ENCODE peak calls at places on chromosomes 2 and 18, in four cellular contexts. H is GM12878, X is K562, P is HepG2. O is an unnamed sample.

GRCh38 chr2:159292157-159292556 is 5.7 kb upstream of the WDSUB1 start:
- DNase-seq in P (no peak), H (no peak), X (peak), O (peak)

GRCh38 chr2:134306521-134306920 is 52.6 kb downstream of the MGAT5 start:
- DNase-seq in H (no peak), X (no peak), P (no peak), O (no peak)

GRCh38 chr2:231523451-231524266 is 6.6 kb downstream of the NMUR1 start:
- DNase-seq in P (no peak), X (no peak), H (no peak), O (no peak)

GRCh38 chr2:37318401-37318800 is 6.2 kb downstream of the PRKD3 start:
- DNase-seq in H (peak), P (no peak), X (no peak), O (no peak)

GRCh38 chr2:3322311-3322970 is 55.2 kb downstream of the EIPR1 start:
- DNase-seq in X (no peak), P (no peak), H (no peak), O (no peak)

GRCh38 chr2:226601881-226602280 is 197.7 kb downstream of the IRS1 start:
- DNase-seq in X (no peak), H (no peak), P (no peak), O (no peak)

GRCh38 chr2:10242998-10243925 is 59.4 kb upstream of the HPCAL1 start:
- DNase-seq in P (no peak), H (no peak), X (no peak), O (no peak)

GRCh38 chr2:6730003-6730402 is 135.7 kb downstream of the CMPK2 start:
- DNase-seq in P (no peak), X (no peak), H (no peak), O (no peak)

GRCh38 chr2:29260151-29260772 is 145.0 kb downstream of the CLIP4 start:
- DNase-seq in P (no peak), X (no peak), H (no peak), O (no peak)

GRCh38 chr2:214960677-214961076 is 151.2 kb upstream of the BARD1 start:
- DNase-seq in X (no peak), P (no peak), H (no peak), O (peak)

GRCh38 chr2:119149611-119150010 is 8.9 kb downstream of the C1QL2 start:
- DNase-seq in P (no peak), X (no peak), H (no peak), O (no peak)

GRCh38 chr18:34709631-34710429 is at the start of gene DTNA:
- DNase-seq in X (no peak), P (no peak), H (no peak), O (peak)
- H2AFZ ChIP-seq in X (no peak), P (no peak), H (no peak), O (no peak)

GRCh38 chr18:32360682-32361345 is 109.9 kb downstream of the GAREM1 start:
- DNase-seq in H (no peak), P (no peak), X (no peak), O (no peak)

GRCh38 chr18:32358075-32358474 is 112.6 kb downstream of the GAREM1 start:
- DNase-seq in X (no peak), H (no peak), P (no peak), O (peak)

GRCh38 chr18:32355896-32356295 is 114.8 kb downstream of the GAREM1 start:
- DNase-seq in X (no peak), H (no peak), P (no peak), O (no peak)

GRCh38 chr18:32362484-32362883 is 108.2 kb downstream of the GAREM1 start:
- DNase-seq in X (no peak), P (no peak), H (no peak), O (no peak)

DNA sequence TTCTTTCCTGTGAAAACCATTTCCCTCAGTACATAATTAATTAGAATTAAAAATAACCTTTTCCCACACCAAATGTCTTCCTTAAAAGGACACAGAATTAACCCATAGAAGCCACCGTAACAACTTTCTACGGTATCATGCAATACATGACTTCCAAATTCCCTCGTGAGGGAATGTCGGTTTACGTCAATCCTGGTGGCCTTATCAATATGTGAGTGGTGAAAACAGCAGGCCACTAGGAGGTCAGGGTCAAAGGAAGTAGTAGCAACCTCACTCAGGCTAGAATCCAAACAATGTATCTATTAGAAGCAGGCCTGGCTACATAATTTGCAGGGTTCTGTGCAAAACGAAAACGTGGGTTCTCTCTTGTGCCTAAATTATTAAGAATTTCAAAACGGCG is 112.2 kb downstream of the GAREM1 start:
- DNase-seq in P (no peak), H (no peak), X (no peak), O (no peak)
- TF ChIP-seq JUNB in P (no peak), H (no peak), X (no peak), O (no peak)

GRCh38 chr2:168912466-168913170 is 11.5 kb downstream of the G6PC2 start:
- DNase-seq in X (no peak), P (no peak), H (no peak), O (peak)
- H2AFZ ChIP-seq in X (peak), P (no peak), H (no peak), O (peak)

GRCh38 chr2:15116830-15117229 is 444.3 kb downstream of the NBAS start:
- DNase-seq in H (no peak), X (no peak), P (no peak), O (no peak)

GRCh38 chr2:15122915-15123314 is 438.2 kb downstream of the NBAS start:
- DNase-seq in H (no peak), X (peak), P (no peak), O (no peak)

GRCh38 chr2:15117409-15118030 is 443.6 kb downstream of the NBAS start:
- DNase-seq in H (no peak), X (no peak), P (no peak), O (no peak)

GRCh38 chr2:15119722-15120175 is 441.4 kb downstream of the NBAS start:
- DNase-seq in X (no peak), H (no peak), P (no peak), O (peak)

GRCh38 chr2:15120578-15120977 is 440.6 kb downstream of the NBAS start:
- DNase-seq in H (no peak), P (no peak), X (no peak), O (peak)
- TF ChIP-seq JUNB in H (no peak), P (no peak), X (no peak), O (no peak)

GRCh38 chr2:218755198-218755566 is 26.8 kb upstream of the CYP27A1 start:
- DNase-seq in P (peak), X (no peak), H (no peak), O (no peak)
- H2AFZ ChIP-seq in P (no peak), X (no peak), H (no peak), O (no peak)

GRCh38 chr18:54558609-54559585 is 32.1 kb upstream of the DYNAP start:
- DNase-seq in X (peak), P (peak), H (peak), O (peak)
- TF ChIP-seq JUNB in X (no peak), P (no peak), H (no peak), O (no peak)

GRCh38 chr2:99762714-99763113 is 272.9 kb upstream of the REV1 start:
- DNase-seq in X (no peak), P (no peak), H (no peak), O (no peak)

GRCh38 chr2:99765919-99766318 is 276.1 kb upstream of the REV1 start:
- DNase-seq in X (no peak), P (no peak), H (no peak), O (no peak)

GRCh38 chr2:99763764-99764163 is 273.9 kb upstream of the REV1 start:
- DNase-seq in H (no peak), P (no peak), X (no peak), O (no peak)
- H2AFZ ChIP-seq in H (no peak), P (no peak), X (no peak), O (peak)

GRCh38 chr2:233857511-233858118 is 3.3 kb upstream of the HJURP start:
- DNase-seq in H (no peak), P (no peak), X (peak), O (peak)
- TF ChIP-seq JUNB in H (no peak), P (no peak), X (no peak), O (no peak)

O was measured in GM23338.